ENCODE peak calls at places on chromosomes 13 and 19, in nine cellular contexts. K is fibroblast of lung, B is heart right ventricle, L is transverse colon, C is HCT116, I is lower leg skin, D is AG09309, J is upper lobe of right lung, V is ovary. E is an unnamed sample.

GRCh38 chr19:16027528-16027927 is 48.8 kb upstream of the TPM4 start:
- DNase-seq in B (no peak), C (no peak), I (no peak), L (no peak), V (no peak), K (no peak), J (no peak), D (no peak), E (no peak)

GRCh38 chr19:11405846-11406643 is 13.1 kb downstream of the RGL3 start:
- DNase-seq in V (peak), L (no peak), C (no peak), J (no peak), D (no peak), K (no peak), B (peak), I (no peak), E (no peak)

GRCh38 chr13:49681837-49682236 is 9.4 kb downstream of the EBPL start:
- DNase-seq in B (no peak), D (no peak), C (no peak), V (no peak), I (no peak), J (no peak), K (peak), L (no peak), E (peak)

GRCh38 chr13:42539670-42540069 is 34.3 kb upstream of the TNFSF11 start:
- DNase-seq in B (no peak), D (no peak), C (no peak), V (no peak), I (no peak), K (no peak), J (no peak), L (no peak), E (no peak)

GRCh38 chr13:94252209-94252608 is 227.3 kb downstream of the DCT start:
- DNase-seq in K (peak), D (no peak), L (no peak), V (no peak), I (no peak), B (no peak), C (no peak), J (no peak), E (no peak)

GRCh38 chr19:55305491-55305890 is 19.6 kb downstream of the TMEM150B start:
- DNase-seq in B (no peak), I (no peak), K (peak), D (no peak), J (no peak), C (no peak), L (no peak), V (peak), E (peak)

GRCh38 chr19:18603255-18603957 is 3.2 kb downstream of the CRLF1 start:
- DNase-seq in B (no peak), D (no peak), V (no peak), I (no peak), J (no peak), K (no peak), C (no peak), L (no peak), E (peak)

GRCh38 chr13:112683581-112683980 is 6.3 kb upstream of the ATP11A start:
- DNase-seq in C (no peak), D (no peak), B (no peak), I (no peak), J (peak), V (no peak), K (no peak), L (no peak), E (no peak)

GRCh38 chr13:83531022-83531421 is 351.3 kb downstream of the SLITRK1 start:
- DNase-seq in B (no peak), D (no peak), K (no peak), L (no peak), I (no peak), C (no peak), V (no peak), J (no peak), E (no peak)

GRCh38 chr13:20274466-20274865 is 42.3 kb upstream of the GJB6 start:
- DNase-seq in B (no peak), C (no peak), I (peak), D (no peak), L (no peak), J (no peak), V (no peak), K (no peak), E (no peak)

GRCh38 chr19:8224394-8225145 is 15.4 kb downstream of the CERS4 start:
- DNase-seq in K (no peak), J (no peak), B (peak), C (no peak), I (peak), L (no peak), V (no peak), D (no peak), E (no peak)

DNA sequence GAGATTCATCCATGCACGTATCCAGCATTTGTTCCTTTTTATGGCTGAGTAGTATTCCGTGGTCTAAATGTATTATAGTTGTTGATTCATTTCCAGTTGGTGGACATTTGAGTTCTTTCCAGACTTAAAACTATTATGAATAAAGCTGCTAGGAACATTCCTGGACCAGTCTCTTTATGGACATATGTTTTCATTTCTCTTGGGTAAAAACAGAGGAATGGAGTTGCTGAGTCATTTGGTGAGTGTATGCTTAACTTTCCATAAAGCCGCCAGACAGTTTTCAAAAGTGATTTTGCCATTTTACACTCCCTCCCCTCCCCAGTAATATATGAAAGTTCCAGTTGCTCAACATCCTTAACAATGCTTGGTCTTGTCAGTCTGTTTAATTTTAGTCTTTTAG is 116.4 kb downstream of the TSHZ3 start:
- DNase-seq in J (no peak), K (peak), L (no peak), B (no peak), I (no peak), V (no peak), D (peak), C (no peak), E (peak)
- H3K4me3 ChIP-seq in J (no peak), K (no peak), L (no peak), B (no peak), I (no peak), V (no peak), D (no peak), C (no peak), E (no peak)

DNA sequence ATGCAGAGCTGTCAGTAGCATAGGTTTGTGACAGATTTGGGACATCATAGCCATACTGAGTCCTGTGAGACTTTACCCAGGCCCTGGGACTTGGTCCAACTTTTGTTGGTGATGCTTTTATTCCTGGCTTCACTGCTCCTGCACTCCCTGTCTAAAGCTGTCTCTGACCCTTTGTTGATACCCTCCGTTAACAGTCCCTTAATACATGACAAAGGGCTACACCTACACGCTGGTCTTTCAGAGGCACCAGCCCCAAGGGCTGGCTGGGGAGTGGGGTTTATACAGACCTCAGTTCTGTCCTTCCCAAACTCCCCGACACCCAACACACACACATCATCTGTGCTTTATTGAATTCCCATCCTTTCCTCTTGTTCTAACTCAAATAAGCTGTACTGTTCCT is 36.1 kb downstream of the PABPC3 start:
- DNase-seq in I (no peak), D (no peak), V (no peak), B (no peak), K (no peak), L (no peak), C (no peak), J (no peak), E (no peak)
- TF ChIP-seq CTCF in I (no peak), D (no peak), V (no peak), B (no peak), K (no peak), L (no peak), C (no peak), J (no peak), E (no peak)

DNA sequence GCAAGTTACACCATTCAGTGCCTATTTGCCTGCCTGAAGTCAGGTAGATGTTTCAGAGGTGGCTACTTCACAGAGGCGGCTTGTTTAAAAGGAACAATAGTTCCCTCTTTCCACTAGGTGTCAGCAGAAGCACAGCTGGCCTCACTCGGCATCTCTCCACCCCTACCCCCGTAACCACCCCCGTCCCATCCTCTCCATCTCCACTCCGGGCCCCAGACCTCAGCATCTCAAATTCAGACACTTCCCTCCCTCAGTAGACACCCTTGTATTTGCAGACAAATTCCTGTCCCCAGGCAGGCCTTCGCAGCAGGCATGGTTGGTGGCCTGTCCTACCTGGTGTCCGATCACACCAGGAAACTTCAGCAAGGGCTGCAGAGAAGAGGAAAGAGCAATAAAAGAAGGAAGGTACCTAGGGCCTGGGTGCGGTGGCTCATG is 9.1 kb upstream of the DPP9 start:
- DNase-seq in I (no peak), K (peak), C (peak), D (no peak), V (no peak), J (no peak), L (peak), B (no peak), E (peak)
- H3K4me3 ChIP-seq in I (no peak), K (no peak), C (peak), D (no peak), V (no peak), J (no peak), L (no peak), B (no peak), E (no peak)

GRCh38 chr19:13959962-13960862 is 7.9 kb downstream of the DCAF15 start:
- DNase-seq in L (no peak), J (no peak), K (no peak), D (no peak), B (no peak), I (no peak), C (no peak), V (no peak), E (no peak)
- TF ChIP-seq CTCF in L (no peak), J (peak), K (peak), D (peak), B (peak), I (no peak), C (peak), V (no peak), E (peak)

GRCh38 chr13:32969516-32969941 is 46.7 kb upstream of the KL start:
- DNase-seq in C (no peak), D (peak), J (no peak), V (peak), L (no peak), B (no peak), K (peak), I (no peak), E (peak)
- H3K4me3 ChIP-seq in C (no peak), D (no peak), J (peak), V (peak), L (no peak), B (peak), K (peak), I (no peak), E (peak)

GRCh38 chr13:111387026-111387871 is 66.8 kb downstream of the TEX29 start:
- DNase-seq in V (no peak), J (no peak), K (no peak), C (no peak), B (no peak), I (no peak), D (no peak), L (no peak), E (no peak)
- TF ChIP-seq CTCF in V (no peak), J (no peak), K (no peak), C (no peak), B (no peak), I (no peak), D (no peak), L (no peak), E (no peak)

GRCh38 chr19:41808663-41809566 is 12.5 kb downstream of the CEACAM3 start:
- DNase-seq in K (no peak), J (peak), V (no peak), I (peak), C (no peak), D (no peak), B (peak), L (peak), E (no peak)
- H3K4me3 ChIP-seq in K (no peak), J (no peak), V (no peak), I (no peak), C (no peak), D (no peak), B (no peak), L (no peak), E (no peak)

GRCh38 chr19:40251991-40252390 is 25.5 kb upstream of the CCNP start:
- DNase-seq in J (no peak), V (no peak), K (no peak), B (no peak), L (no peak), I (no peak), C (no peak), D (no peak), E (no peak)
- TF ChIP-seq CTCF in J (no peak), V (no peak), K (no peak), B (no peak), L (no peak), I (no peak), C (no peak), D (no peak), E (no peak)

GRCh38 chr19:33192010-33192409 is 2.1 kb upstream of the LRP3 start:
- DNase-seq in K (no peak), V (no peak), D (no peak), J (peak), I (no peak), B (no peak), L (no peak), C (no peak), E (no peak)

GRCh38 chr19:33189453-33189852 is 4.7 kb upstream of the LRP3 start:
- DNase-seq in I (no peak), D (no peak), V (no peak), J (no peak), L (no peak), B (no peak), C (no peak), K (no peak), E (no peak)

GRCh38 chr19:33186835-33187540 is 7.1 kb upstream of the LRP3 start:
- DNase-seq in B (no peak), I (no peak), D (no peak), V (no peak), C (no peak), J (peak), L (peak), K (no peak), E (no peak)

GRCh38 chr19:33191501-33191900 is 2.6 kb upstream of the LRP3 start:
- DNase-seq in I (no peak), K (no peak), J (peak), B (no peak), L (no peak), C (no peak), V (no peak), D (no peak), E (no peak)

GRCh38 chr19:33186431-33186830 is 7.7 kb upstream of the LRP3 start:
- DNase-seq in D (no peak), V (no peak), J (peak), B (no peak), I (no peak), C (no peak), K (no peak), L (no peak), E (no peak)
- H3K4me3 ChIP-seq in D (no peak), V (no peak), J (no peak), B (no peak), I (no peak), C (no peak), K (no peak), L (no peak), E (no peak)

DNA sequence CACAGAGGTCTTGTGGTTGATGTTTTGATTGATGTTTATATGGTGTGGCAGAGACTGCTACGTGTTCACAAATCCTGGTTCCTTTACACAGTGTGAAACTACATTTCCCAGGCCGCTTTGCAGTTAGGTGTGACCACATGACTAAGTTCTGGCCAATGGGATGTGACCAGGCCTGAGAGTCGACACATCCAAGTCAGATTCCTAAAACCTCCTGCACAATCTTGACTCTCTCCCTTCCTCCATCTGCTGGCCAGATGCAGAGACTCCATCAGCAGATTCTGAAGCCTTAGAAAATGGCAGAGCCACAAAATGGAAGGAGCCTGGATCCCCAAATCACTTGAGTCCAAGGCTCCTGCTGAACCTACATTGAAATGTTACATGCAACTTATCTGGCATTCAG is 12.6 kb downstream of the CD37 start:
- DNase-seq in I (no peak), V (no peak), K (peak), C (peak), J (no peak), L (no peak), D (peak), B (no peak), E (peak)
- TF ChIP-seq CTCF in I (no peak), V (no peak), K (peak), C (peak), J (no peak), L (no peak), D (peak), B (no peak), E (peak)